ENCODE peak calls at places on chromosomes 13 and 19, in seven cellular contexts. G is neural progenitor cell, T is GM06990, C is thoracic aorta, D is AG04450, N is BE2C, M is aorta. U is an unnamed sample. For H3K27me3, the result is how much of the 10 kb centered on the place peaks cover.

GRCh38 chr19:15280915-15281683 is 48.9 kb upstream of the EPHX3 start:
- DNase-seq in G (peak), T (no peak), C (no peak), D (peak), N (peak), M (peak), U (no peak)

GRCh38 chr13:69579351-69579750 is 528.3 kb upstream of the ATXN8OS start:
- DNase-seq in G (no peak), T (no peak), C (no peak), D (no peak), N (no peak), M (no peak), U (no peak)

GRCh38 chr19:29596080-29596479 is 10.0 kb upstream of the POP4 start:
- DNase-seq in G (no peak), T (no peak), C (no peak), D (no peak), N (no peak), M (no peak), U (no peak)

GRCh38 chr13:51003642-51004041 is 94.1 kb downstream of the RNASEH2B start:
- DNase-seq in G (no peak), T (no peak), C (no peak), D (no peak), N (no peak), M (no peak), U (no peak)

GRCh38 chr19:18741566-18742121 is 49.5 kb downstream of the COMP start:
- DNase-seq in G (no peak), T (no peak), C (no peak), D (no peak), N (no peak), M (no peak), U (no peak)

GRCh38 chr13:63840551-63841421 is 2425.1 kb upstream of the PCDH20 start:
- DNase-seq in G (no peak), T (no peak), C (no peak), D (no peak), N (no peak), M (no peak), U (no peak)

GRCh38 chr13:38905861-38906260 is 84.8 kb downstream of the STOML3 start:
- DNase-seq in G (no peak), T (no peak), C (no peak), D (no peak), N (no peak), M (no peak), U (no peak)

GRCh38 chr19:44113784-44114390 is 688 bp downstream of the ZNF225 start:
- DNase-seq in G (peak), T (no peak), C (no peak), D (no peak), N (no peak), M (peak), U (peak)

GRCh38 chr19:49438261-49438660 is 3.1 kb downstream of the SLC17A7 start:
- DNase-seq in G (no peak), T (no peak), C (no peak), D (no peak), N (no peak), M (no peak), U (no peak)
- H3K4me3 ChIP-seq in G (no peak), T (no peak), C (no peak), D (no peak), N (no peak), M (no peak), U (no peak)

GRCh38 chr19:2175742-2176141 is 12.0 kb downstream of the DOT1L start:
- DNase-seq in G (no peak), T (no peak), C (no peak), D (no peak), N (no peak), M (no peak), U (no peak)

GRCh38 chr19:2171349-2172145 is 7.8 kb downstream of the DOT1L start:
- DNase-seq in G (peak), T (peak), C (no peak), D (no peak), N (peak), M (no peak), U (peak)

GRCh38 chr19:2176336-2176994 is 12.7 kb downstream of the DOT1L start:
- DNase-seq in G (no peak), T (no peak), C (no peak), D (no peak), N (no peak), M (no peak), U (no peak)

GRCh38 chr19:2173388-2173787 is 9.7 kb downstream of the DOT1L start:
- DNase-seq in G (no peak), T (no peak), C (no peak), D (no peak), N (no peak), M (no peak), U (peak)

DNA sequence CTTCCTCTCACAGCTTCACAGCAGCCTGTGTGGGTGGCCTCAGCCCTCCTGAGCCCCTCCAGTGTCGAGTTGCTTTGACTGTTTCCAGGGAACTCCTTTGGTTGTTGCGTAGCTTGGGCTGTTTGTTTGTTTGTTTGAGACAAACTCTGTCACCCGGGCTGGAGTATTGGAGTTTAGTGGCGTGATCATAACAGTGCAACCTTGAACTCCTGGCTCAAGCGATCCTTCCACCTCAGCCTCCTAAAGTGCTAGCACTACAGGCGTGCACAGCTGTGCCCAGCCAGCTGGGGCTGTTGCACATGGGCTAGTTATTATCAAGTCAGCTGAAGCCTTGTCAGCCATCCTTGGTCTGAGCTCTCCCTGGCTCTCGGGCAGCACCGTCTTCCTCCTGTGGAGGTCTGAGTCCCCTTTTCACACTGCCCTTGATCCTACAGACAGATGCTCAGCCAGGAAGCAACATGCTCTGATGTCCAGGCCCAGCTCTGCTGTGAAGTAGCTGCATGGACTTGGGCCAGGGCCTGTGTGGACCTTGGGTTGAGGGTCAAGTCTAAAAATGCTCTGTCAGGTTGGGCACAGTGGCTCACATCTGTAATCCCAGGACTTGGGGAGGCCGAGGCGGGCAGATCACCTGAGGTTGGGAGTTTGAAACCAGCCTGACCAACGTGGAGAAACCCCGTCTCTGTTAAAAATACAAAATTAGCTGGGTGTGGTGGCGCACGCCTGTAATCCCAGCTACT is 10.3 kb downstream of the DOT1L start:
- DNase-seq in G (no peak), T (no peak), C (no peak), D (no peak), N (no peak), M (no peak), U (no peak)
- H3K27me3 ChIP-seq in G (under half), T (under half), C (under half), D (under half), N (under half), M (under half), U (under half)

DNA sequence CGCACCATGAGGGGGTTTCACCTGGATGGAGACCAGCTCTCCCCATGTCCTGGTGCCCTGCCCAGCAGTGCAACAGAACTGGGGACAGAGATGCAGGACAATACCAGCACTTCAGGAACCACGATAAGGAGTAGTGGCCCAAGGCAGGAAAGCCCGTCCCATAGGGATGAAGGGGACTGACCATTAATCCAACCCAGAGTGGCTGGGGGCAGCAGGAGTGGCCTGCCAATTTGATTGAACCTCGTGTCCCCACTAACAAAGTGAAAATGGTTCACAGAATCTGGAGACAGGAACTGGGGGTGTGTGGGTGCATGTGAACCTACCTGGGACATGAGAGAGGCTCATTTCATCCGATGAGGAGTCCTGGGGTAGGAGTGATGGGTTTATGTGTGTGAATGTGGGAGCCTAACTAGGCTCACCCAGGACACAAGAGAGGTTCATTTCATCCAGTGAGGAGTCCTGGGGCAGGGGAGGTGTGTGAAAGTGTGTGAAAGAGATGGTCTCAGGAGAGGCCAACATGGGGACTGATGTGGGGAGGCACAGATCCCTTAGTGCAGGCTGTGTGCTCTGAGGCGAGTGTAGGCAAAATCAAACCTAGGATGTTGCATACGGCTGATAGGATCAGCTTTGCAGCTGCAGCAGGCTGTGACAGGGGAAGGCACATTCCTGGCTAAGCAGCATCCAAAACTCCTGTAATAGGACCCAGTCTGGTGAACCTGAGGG is 98.2 kb downstream of the ZNF429 start:
- DNase-seq in G (no peak), T (no peak), C (no peak), D (no peak), N (peak), M (no peak), U (no peak)
- H3K4me3 ChIP-seq in G (no peak), T (no peak), C (peak), D (no peak), N (no peak), M (no peak), U (no peak)

DNA sequence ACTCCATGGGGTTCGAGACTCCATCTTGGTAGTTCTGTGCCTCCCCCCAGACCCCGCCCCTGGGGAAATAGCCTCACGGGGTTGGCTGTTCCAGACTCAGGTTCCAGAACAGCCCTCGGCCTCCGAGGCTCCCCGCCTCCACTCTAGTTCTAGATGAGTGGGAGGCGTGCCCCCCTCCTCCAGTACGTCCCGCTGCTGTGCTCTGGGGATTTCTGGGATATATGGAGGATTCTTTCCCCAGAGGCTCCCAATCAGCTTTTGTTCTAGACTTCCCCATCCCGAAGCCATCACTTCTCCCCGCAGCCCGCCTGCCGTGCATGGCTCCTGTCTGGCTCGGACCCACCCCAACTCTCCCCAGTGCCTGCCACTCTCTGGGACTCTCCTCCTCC is 1.9 kb upstream of the CACNG7 start:
- DNase-seq in G (no peak), T (no peak), C (no peak), D (no peak), N (no peak), M (no peak), U (peak)
- H3K27me3 ChIP-seq in G (half or more), T (under half), C (under half), D (under half), N (half or more), M (under half), U (half or more)